ENCODE peak calls at places on chromosomes 12 and 14, in five cellular contexts. K, J, W, X and F are unnamed samples.

GRCh38 chr12:96810057-96810456 is 97.0 kb upstream of the NEDD1 start:
- DNase-seq in K (no peak), J (no peak), W (no peak), X (no peak), F (peak; percentile 32)

GRCh38 chr12:685388-685787 is 22.1 kb upstream of the NINJ2 start:
- DNase-seq in K (peak; percentile 12), J (no peak), W (no peak), X (no peak), F (no peak)

GRCh38 chr12:110579239-110579888 is 3.8 kb downstream of the PPTC7 start:
- DNase-seq in K (no peak), J (no peak), W (no peak), X (peak; percentile 96), F (no peak)

GRCh38 chr12:131543040-131543439 is 167.8 kb upstream of the SFSWAP start:
- DNase-seq in K (no peak), J (no peak), W (no peak), X (no peak), F (no peak)

GRCh38 chr14:39469094-39469710 is 37.0 kb upstream of the FBXO33 start:
- DNase-seq in K (peak; percentile 17), J (no peak), W (peak; percentile 21), X (no peak), F (peak; percentile 70)

GRCh38 chr14:75025082-75025481 is 22.4 kb downstream of the EIF2B2 start:
- DNase-seq in K (peak; percentile 49), J (no peak), W (no peak), X (peak; percentile 43), F (no peak)

GRCh38 chr14:89387922-89388685 is 28.9 kb downstream of the FOXN3 start:
- DNase-seq in K (no peak), J (no peak), W (no peak), X (no peak), F (no peak)

GRCh38 chr12:69502342-69503081 is 32.3 kb downstream of the FRS2 start:
- DNase-seq in K (no peak), J (no peak), W (no peak), X (peak; percentile 75), F (no peak)

GRCh38 chr14:55581011-55581806 is 1.2 kb downstream of the KTN1 start:
- DNase-seq in K (peak; percentile 58), J (no peak), W (no peak), X (peak; percentile 92), F (peak; percentile 46)

GRCh38 chr12:46494424-46494823 is 121.9 kb upstream of the SLC38A2 start:
- DNase-seq in K (peak; percentile 58), J (peak; percentile 29), W (peak; percentile 25), X (peak; percentile 87), F (no peak)

GRCh38 chr12:2550470-2551090 is 244.2 kb upstream of the FKBP4 start:
- DNase-seq in K (no peak), J (no peak), W (no peak), X (no peak), F (no peak)

GRCh38 chr14:37590096-37590809 is 4.8 kb downstream of the FOXA1 start:
- DNase-seq in K (peak; percentile 3), J (no peak), W (no peak), X (no peak), F (no peak)

GRCh38 chr12:100827901-100828520 is 33.4 kb downstream of the ANO4 start:
- DNase-seq in K (peak; percentile 49), J (peak; percentile 21), W (no peak), X (peak; percentile 78), F (no peak)

GRCh38 chr12:7667025-7667575 is 1.4 kb upstream of the APOBEC1 start:
- DNase-seq in K (no peak), J (no peak), W (no peak), X (peak; percentile 54), F (no peak)

GRCh38 chr12:57625261-57626032 is 7.6 kb downstream of the B4GALNT1 start:
- DNase-seq in K (no peak), J (no peak), W (no peak), X (no peak), F (no peak)

DNA sequence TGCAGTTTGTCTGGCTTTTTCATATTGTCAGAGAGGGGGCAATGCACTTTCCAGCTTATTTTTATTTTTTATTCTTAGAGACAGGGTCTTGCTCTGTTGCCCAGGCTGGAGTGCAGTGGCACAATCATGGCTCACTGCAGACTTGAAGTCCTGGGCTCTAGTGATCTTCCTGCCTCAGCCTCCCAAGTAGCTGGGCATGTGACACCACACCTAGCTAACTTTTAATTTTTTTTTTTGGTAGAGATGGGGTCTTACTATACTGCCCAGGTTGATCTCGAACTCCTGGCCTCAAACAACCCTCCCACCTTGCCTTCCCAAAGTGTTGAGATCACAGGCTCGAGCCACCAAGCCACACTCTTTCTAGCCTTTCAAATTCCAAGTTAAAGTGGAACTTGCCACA is 3.9 kb upstream of the A2ML1 start:
- DNase-seq in K (no peak), J (no peak), W (no peak), X (no peak), F (no peak)
- H3K4me1 ChIP-seq in K (no peaks in the 10 kb centered on the region), J (no peaks in the 10 kb centered on the region), W (peaks cover 21% of the 10 kb centered on the region), X (peaks cover 21% of the 10 kb centered on the region), F (peaks cover 15% of the 10 kb centered on the region)

GRCh38 chr14:73619524-73619923 is 7.2 kb downstream of the ACOT6 start:
- DNase-seq in K (no peak), J (no peak), W (no peak), X (no peak), F (no peak)
- H3K4ac ChIP-seq in K (no peak overlapping the region), J (no peak overlapping the region), W (no peak overlapping the region), X (no peak overlapping the region), F (no peak overlapping the region)

DNA sequence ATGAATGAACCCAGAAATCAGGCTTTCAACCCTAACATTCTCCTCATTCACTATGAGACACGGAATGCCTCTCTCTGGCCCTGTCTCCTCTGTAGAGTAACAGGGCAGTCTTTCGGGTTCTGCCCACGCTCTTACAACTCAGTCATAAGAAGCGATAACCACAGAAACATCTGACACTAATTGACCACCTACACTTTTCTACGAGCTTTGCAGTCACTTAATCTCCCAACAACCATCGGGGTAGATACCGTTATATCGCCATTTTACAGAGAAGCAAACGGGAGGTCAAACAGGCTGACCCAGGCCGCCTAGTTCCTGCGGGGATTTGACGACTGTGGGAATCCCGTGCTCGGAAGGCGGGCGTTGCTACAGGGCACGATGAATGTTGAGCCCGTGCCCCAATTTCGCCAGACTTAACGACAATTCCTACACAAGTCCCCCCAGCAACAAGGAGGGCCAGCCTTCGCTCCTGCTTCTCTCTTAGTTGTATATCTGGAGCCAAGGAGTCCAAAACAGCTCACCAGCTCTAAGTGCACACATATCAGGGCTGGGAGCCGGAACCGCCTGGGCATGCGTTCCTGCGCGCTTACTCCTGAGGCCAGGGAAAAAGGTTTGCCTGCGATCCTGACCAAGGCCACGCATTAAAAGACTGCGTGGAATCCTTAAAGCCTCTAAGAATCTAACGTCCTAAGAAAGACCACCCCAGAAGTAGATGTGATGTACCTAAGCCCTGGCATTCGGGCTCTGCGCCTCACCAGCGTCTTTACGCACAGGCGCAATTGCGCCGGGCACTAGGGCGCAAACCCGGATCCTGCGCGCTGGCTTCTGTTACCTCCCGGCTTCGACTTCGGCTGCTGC is 38.7 kb upstream of the TBX5 start:
- DNase-seq in K (peak; percentile 4), J (no peak), W (no peak), X (no peak), F (peak; percentile 43)
- H2BK12ac ChIP-seq in K (no peak overlapping the region), J (no peak overlapping the region), W (peak overlapping the region; percentile 22), X (no peak overlapping the region), F (no peak overlapping the region)

GRCh38 chr14:80572666-80573065 is 361.4 kb upstream of the DIO2 start:
- DNase-seq in K (no peak), J (no peak), W (no peak), X (peak; percentile 74), F (no peak)

GRCh38 chr14:80577599-80577998 is 363.9 kb downstream of the CEP128 start:
- DNase-seq in K (no peak), J (no peak), W (no peak), X (no peak), F (no peak)

GRCh38 chr14:80570930-80571298 is 359.6 kb upstream of the DIO2 start:
- DNase-seq in K (no peak), J (no peak), W (no peak), X (peak; percentile 37), F (no peak)

GRCh38 chr14:80576401-80576800 is 365.1 kb upstream of the DIO2 start:
- DNase-seq in K (no peak), J (no peak), W (no peak), X (no peak), F (no peak)

DNA sequence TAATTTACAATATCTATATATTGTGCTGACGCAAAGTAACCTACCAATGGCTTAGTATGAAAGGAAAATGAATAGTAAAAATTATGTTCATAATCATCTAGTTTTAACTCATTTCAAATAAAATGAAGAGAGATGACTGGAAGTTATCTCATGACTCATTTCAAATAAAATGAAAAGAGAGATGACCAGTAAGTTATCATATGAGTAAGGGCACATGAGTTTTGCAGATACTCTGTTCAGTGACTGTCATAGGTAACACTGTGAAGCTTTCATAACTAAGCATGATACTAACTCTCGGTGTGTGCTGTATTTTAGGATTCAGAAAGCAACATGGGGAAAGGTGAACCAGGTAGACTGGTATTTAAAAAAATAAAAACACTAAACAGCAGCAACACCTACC is 364.5 kb upstream of the DIO2 start:
- DNase-seq in K (no peak), J (no peak), W (no peak), X (no peak), F (no peak)
- H3K4me1 ChIP-seq in K (no peaks in the 10 kb centered on the region), J (no peaks in the 10 kb centered on the region), W (no peaks in the 10 kb centered on the region), X (no peaks in the 10 kb centered on the region), F (no peaks in the 10 kb centered on the region)

GRCh38 chr12:92044435-92044834 is 101.2 kb downstream of the BTG1 start:
- DNase-seq in K (no peak), J (no peak), W (no peak), X (no peak), F (no peak)
- H3K4ac ChIP-seq in K (no peak overlapping the region), J (no peak overlapping the region), W (no peak overlapping the region), X (no peak overlapping the region), F (no peak overlapping the region)

GRCh38 chr14:101253948-101254347 is 307.3 kb upstream of the DIO3 start:
- DNase-seq in K (no peak), J (no peak), W (no peak), X (no peak), F (no peak)
- H2BK12ac ChIP-seq in K (no peak overlapping the region), J (no peak overlapping the region), W (no peak overlapping the region), X (no peak overlapping the region), F (no peak overlapping the region)

GRCh38 chr14:68981124-68981523 is 2.0 kb upstream of the ACTN1 start:
- DNase-seq in K (no peak), J (no peak), W (no peak), X (no peak), F (no peak)

GRCh38 chr14:68984686-68985085 is 5.6 kb upstream of the ACTN1 start:
- DNase-seq in K (no peak), J (no peak), W (no peak), X (no peak), F (no peak)

GRCh38 chr14:68981539-68981976 is 2.5 kb upstream of the ACTN1 start:
- DNase-seq in K (peak; percentile 87), J (no peak), W (no peak), X (peak; percentile 71), F (no peak)

GRCh38 chr14:68983210-68983609 is 4.1 kb upstream of the ACTN1 start:
- DNase-seq in K (no peak), J (no peak), W (no peak), X (no peak), F (no peak)

DNA sequence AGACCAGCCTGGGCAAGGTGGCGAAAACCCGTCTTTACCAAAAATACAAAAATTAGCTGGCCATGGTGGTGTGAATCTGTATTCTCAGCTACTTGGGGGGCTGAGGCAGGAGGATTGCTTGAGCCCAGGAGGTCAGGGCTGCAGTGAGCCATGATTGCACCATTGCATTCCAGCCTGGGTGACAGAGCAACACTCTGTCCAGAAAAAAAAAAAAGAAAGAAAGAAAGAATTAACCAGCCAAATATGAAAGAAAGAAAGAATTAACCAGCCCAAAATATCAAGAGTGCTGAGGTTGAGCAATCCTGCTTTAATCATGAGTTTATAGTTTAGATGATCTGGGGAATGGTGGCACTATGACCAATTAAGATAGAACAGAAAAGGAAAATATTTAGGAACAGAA is 3.5 kb upstream of the ACTN1 start:
- DNase-seq in K (no peak), J (no peak), W (no peak), X (no peak), F (no peak)
- H3K4me1 ChIP-seq in K (peaks cover 18% of the 10 kb centered on the region), J (peaks cover 7% of the 10 kb centered on the region), W (peaks cover 6% of the 10 kb centered on the region), X (peaks cover 19% of the 10 kb centered on the region), F (peaks cover 3% of the 10 kb centered on the region)